ENCODE peak calls at places on chromosome 15, in seven cellular contexts. One of them, this sample, is unnamed.

GRCh38 chr15:66503780-66504562 is 684 bp downstream of the RPL4 start:
- DNase-seq in HTR-8/SVneo: no peak
- DNase-seq in WTC11: no peak
- DNase-seq in lung: no peak
- DNase-seq in endothelial cell of umbilical vein: peak
- DNase-seq in H54: no peak
- DNase-seq in mucosa of descending colon: no peak
- DNase-seq in this sample: no peak

GRCh38 chr15:56794150-56794922 is 61.0 kb upstream of the ZNF280D start:
- DNase-seq in endothelial cell of umbilical vein: no peak
- DNase-seq in mucosa of descending colon: no peak
- DNase-seq in lung: no peak
- DNase-seq in HTR-8/SVneo: peak
- DNase-seq in WTC11: no peak
- DNase-seq in H54: no peak
- DNase-seq in this sample: peak

GRCh38 chr15:99142562-99142961 is 37.7 kb downstream of the SYNM start:
- DNase-seq in WTC11: no peak
- DNase-seq in mucosa of descending colon: no peak
- DNase-seq in HTR-8/SVneo: no peak
- DNase-seq in H54: no peak
- DNase-seq in endothelial cell of umbilical vein: no peak
- DNase-seq in lung: no peak
- DNase-seq in this sample: no peak

GRCh38 chr15:63256433-63256884 is 20.9 kb upstream of the APH1B start:
- DNase-seq in WTC11: no peak
- DNase-seq in lung: no peak
- DNase-seq in H54: no peak
- DNase-seq in endothelial cell of umbilical vein: peak
- DNase-seq in mucosa of descending colon: no peak
- DNase-seq in HTR-8/SVneo: peak
- DNase-seq in this sample: peak

GRCh38 chr15:82928711-82929110 is 23.8 kb downstream of the HOMER2 start:
- DNase-seq in lung: no peak
- DNase-seq in H54: no peak
- DNase-seq in mucosa of descending colon: no peak
- DNase-seq in WTC11: no peak
- DNase-seq in endothelial cell of umbilical vein: no peak
- DNase-seq in HTR-8/SVneo: no peak
- DNase-seq in this sample: no peak

GRCh38 chr15:60397772-60398445 is at the start of gene ANXA2:
- DNase-seq in lung: peak
- DNase-seq in HTR-8/SVneo: peak
- DNase-seq in WTC11: peak
- DNase-seq in H54: peak
- DNase-seq in mucosa of descending colon: peak
- DNase-seq in endothelial cell of umbilical vein: peak
- DNase-seq in this sample: peak

GRCh38 chr15:96339662-96340347 is 9.3 kb downstream of the NR2F2 start:
- DNase-seq in WTC11: no peak
- DNase-seq in HTR-8/SVneo: no peak
- DNase-seq in endothelial cell of umbilical vein: peak
- DNase-seq in lung: peak
- DNase-seq in H54: no peak
- DNase-seq in mucosa of descending colon: peak
- DNase-seq in this sample: peak

GRCh38 chr15:45242289-45242688 is 9.7 kb upstream of the SLC28A2 start:
- DNase-seq in HTR-8/SVneo: no peak
- DNase-seq in endothelial cell of umbilical vein: no peak
- DNase-seq in lung: no peak
- DNase-seq in H54: no peak
- DNase-seq in WTC11: no peak
- DNase-seq in mucosa of descending colon: peak
- DNase-seq in this sample: peak

GRCh38 chr15:60052796-60053195 is 48.7 kb downstream of the FOXB1 start:
- DNase-seq in mucosa of descending colon: no peak
- DNase-seq in lung: no peak
- DNase-seq in H54: no peak
- DNase-seq in WTC11: no peak
- DNase-seq in endothelial cell of umbilical vein: no peak
- DNase-seq in HTR-8/SVneo: no peak
- DNase-seq in this sample: no peak

GRCh38 chr15:92118162-92118935 is 264.8 kb downstream of the SLCO3A1 start:
- DNase-seq in HTR-8/SVneo: no peak
- DNase-seq in WTC11: no peak
- DNase-seq in H54: no peak
- DNase-seq in endothelial cell of umbilical vein: no peak
- DNase-seq in mucosa of descending colon: no peak
- DNase-seq in lung: no peak
- DNase-seq in this sample: peak